ENCODE peak calls at places on chromosome 16, in ten cellular contexts. H is MM.1S, K is foreskin fibroblast, F is psoas muscle, L is H9, U is stomach, E is astrocyte, P is nephron progenitor cell, V is body of pancreas, J is omental fat pad. I is an unnamed sample.

GRCh38 chr16:56372938-56373337 is 52.4 kb downstream of the AMFR start:
- DNase-seq in H (no peak), K (no peak), F (no peak), L (no peak), U (no peak), E (no peak), P (peak; percentile 35), V (no peak), J (no peak), I (no peak)

GRCh38 chr16:69110406-69110805 is 5.0 kb downstream of the HAS3 start:
- DNase-seq in H (no peak), K (no peak), F (no peak), L (no peak), U (no peak), E (no peak), P (no peak), V (no peak), J (no peak), I (no peak)

GRCh38 chr16:2954647-2955381 is 9.3 kb upstream of the KREMEN2 start:
- DNase-seq in H (no peak), K (no peak), F (no peak), L (peak; percentile 32), U (no peak), E (no peak), P (no peak), V (no peak), J (no peak), I (no peak)

GRCh38 chr16:12344577-12345343 is 368.2 kb downstream of the SNX29 start:
- DNase-seq in H (no peak), K (no peak), F (no peak), L (no peak), U (no peak), E (no peak), P (no peak), V (no peak), J (no peak), I (no peak)

GRCh38 chr16:53080345-53081031 is 25.7 kb downstream of the CHD9 start:
- DNase-seq in H (no peak), K (peak; percentile 95), F (peak; percentile 60), L (no peak), U (no peak), E (peak; percentile 88), P (no peak), V (no peak), J (no peak), I (peak; percentile 75)

GRCh38 chr16:54649846-54650245 is 280.8 kb upstream of the IRX5 start:
- DNase-seq in H (no peak), K (no peak), F (no peak), L (no peak), U (no peak), E (no peak), P (no peak), V (no peak), J (no peak), I (no peak)

GRCh38 chr16:82855471-82855870 is 228.7 kb downstream of the CDH13 start:
- DNase-seq in H (no peak), K (peak; percentile 53), F (no peak), L (no peak), U (no peak), E (peak; percentile 28), P (no peak), V (no peak), J (no peak), I (peak; percentile 57)

GRCh38 chr16:48366165-48367093 is 18.8 kb downstream of the SIAH1 start:
- DNase-seq in H (peak; percentile 77), K (peak; percentile 71), F (no peak), L (peak; percentile 56), U (peak; percentile 53), E (peak; percentile 93), P (peak; percentile 10), V (peak; percentile 45), J (no peak), I (peak; percentile 89)

DNA sequence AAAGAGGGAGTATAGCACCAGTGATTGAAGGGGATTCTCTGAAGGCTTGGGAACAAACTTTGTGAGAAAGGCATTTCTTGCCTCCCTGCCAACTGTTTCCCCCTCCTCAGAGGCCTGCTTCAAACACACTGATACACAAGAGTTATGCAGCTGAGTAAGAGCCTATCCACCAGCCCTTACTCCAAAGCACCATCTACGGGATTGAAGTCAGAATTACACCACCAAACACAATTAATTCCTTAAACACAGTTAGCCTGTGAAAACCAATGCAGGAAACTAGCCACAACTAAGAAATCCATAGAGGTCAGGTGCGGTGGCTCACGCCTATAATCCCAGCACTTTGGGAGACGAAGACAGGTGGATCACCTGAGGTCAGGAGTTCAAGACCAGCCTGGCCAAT is 138.3 kb downstream of the SHCBP1 start:
- DNase-seq in H (no peak), K (no peak), F (no peak), L (no peak), U (no peak), E (no peak), P (no peak), V (no peak), J (no peak), I (no peak)
- TF ChIP-seq CTCF in H (no peak), K (no peak), F (no peak), L (no peak), U (no peak), E (no peak), P (no peak), V (peak; percentile 26), J (no peak), I (no peak)

DNA sequence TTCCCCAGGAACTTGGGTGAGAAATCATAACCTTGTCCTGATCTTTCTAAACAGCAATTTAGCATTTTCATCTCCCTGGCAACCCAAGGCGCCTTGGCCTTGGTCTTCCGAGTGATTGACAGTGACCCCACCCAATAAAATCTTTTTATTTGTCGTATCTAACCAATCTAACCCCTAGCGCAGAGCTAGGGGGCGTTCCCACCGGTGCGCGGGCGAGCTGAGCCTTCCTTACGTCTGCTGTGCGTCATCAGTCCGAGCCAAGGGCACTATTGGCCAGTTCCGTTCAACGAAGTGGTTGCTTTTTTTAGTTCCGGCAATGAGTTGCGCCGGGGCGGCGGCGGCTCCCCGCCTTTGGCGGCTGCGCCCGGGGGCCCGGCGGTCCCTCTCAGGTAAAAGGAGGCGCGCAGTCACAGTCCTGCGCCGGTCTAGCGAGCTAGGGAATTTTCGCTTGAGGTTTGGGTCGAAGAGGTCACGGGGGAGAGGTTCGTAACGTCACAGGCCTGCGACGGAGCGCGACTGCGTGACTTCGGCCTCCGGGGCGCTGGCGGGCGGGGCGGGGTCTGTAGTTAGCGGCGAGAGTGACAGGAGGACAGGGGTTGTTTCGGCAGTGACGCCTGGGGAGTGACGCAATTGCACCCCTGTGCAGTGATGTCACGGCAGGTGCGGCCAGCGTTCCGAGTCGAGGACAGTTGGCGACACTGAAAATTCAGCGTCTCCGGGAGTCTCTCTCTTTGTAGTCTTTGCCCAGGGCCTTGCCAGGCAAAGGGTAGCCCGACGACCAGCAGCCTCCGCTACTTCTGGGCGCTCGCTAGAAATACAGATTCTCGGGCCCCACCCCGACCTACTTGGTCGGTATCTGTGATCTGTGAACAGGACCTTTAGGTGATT is at the start of gene COQ7:
- DNase-seq in H (peak; percentile 100), K (peak; percentile 100), F (peak; percentile 99), L (peak; percentile 98), U (peak; percentile 98), E (peak; percentile 100), P (peak; percentile 96), V (peak; percentile 98), J (peak; percentile 96), I (peak; percentile 100)
- TF ChIP-seq CTCF in H (no peak), K (no peak), F (no peak), L (no peak), U (no peak), E (no peak), P (no peak), V (peak; percentile 4), J (no peak), I (no peak)

GRCh38 chr16:72009779-72010178 is 1.2 kb downstream of the DHODH start:
- DNase-seq in H (no peak), K (no peak), F (no peak), L (no peak), U (no peak), E (no peak), P (no peak), V (no peak), J (no peak), I (no peak)

GRCh38 chr16:72013389-72013788 is 4.8 kb downstream of the DHODH start:
- DNase-seq in H (no peak), K (no peak), F (peak; percentile 60), L (no peak), U (no peak), E (peak; percentile 42), P (no peak), V (no peak), J (peak; percentile 78), I (no peak)

GRCh38 chr16:72012607-72013006 is 4.1 kb downstream of the DHODH start:
- DNase-seq in H (no peak), K (no peak), F (no peak), L (no peak), U (no peak), E (no peak), P (no peak), V (no peak), J (no peak), I (no peak)

GRCh38 chr16:72013888-72014538 is 5.5 kb downstream of the DHODH start:
- DNase-seq in H (no peak), K (no peak), F (peak; percentile 23), L (no peak), U (no peak), E (peak; percentile 3), P (peak; percentile 16), V (no peak), J (no peak), I (no peak)

GRCh38 chr16:72008424-72009216 is at the start of gene DHODH:
- DNase-seq in H (peak; percentile 98), K (peak; percentile 98), F (peak; percentile 99), L (peak; percentile 99), U (peak; percentile 98), E (peak; percentile 94), P (peak; percentile 96), V (peak; percentile 98), J (peak; percentile 83), I (peak; percentile 82)
- TF ChIP-seq CTCF in H (no peak), K (peak; percentile 15), F (no peak), L (no peak), U (no peak), E (no peak), P (no peak), V (peak; percentile 34), J (no peak), I (no peak)

GRCh38 chr16:46918400-46918799 is 34.2 kb downstream of the GPT2 start:
- DNase-seq in H (no peak), K (no peak), F (no peak), L (no peak), U (no peak), E (no peak), P (no peak), V (no peak), J (no peak), I (no peak)

GRCh38 chr16:46922239-46922638 is 38.1 kb downstream of the GPT2 start:
- DNase-seq in H (no peak), K (no peak), F (no peak), L (no peak), U (peak; percentile 72), E (no peak), P (no peak), V (peak; percentile 25), J (no peak), I (no peak)

GRCh38 chr16:46920402-46921068 is 36.4 kb downstream of the GPT2 start:
- DNase-seq in H (no peak), K (no peak), F (no peak), L (no peak), U (peak; percentile 95), E (no peak), P (peak; percentile 17), V (peak; percentile 87), J (no peak), I (no peak)

GRCh38 chr16:46916980-46917379 is 32.8 kb downstream of the GPT2 start:
- DNase-seq in H (no peak), K (no peak), F (no peak), L (no peak), U (no peak), E (no peak), P (no peak), V (no peak), J (no peak), I (no peak)

GRCh38 chr16:46918905-46919792 is 35.0 kb downstream of the GPT2 start:
- DNase-seq in H (no peak), K (no peak), F (no peak), L (no peak), U (peak; percentile 86), E (no peak), P (peak; percentile 50), V (peak; percentile 90), J (no peak), I (no peak)
- TF ChIP-seq CTCF in H (no peak), K (no peak), F (no peak), L (no peak), U (no peak), E (no peak), P (no peak), V (no peak), J (no peak), I (no peak)